ENCODE peak calls at places on chromosomes 4 and X, in six cellular contexts. C is fibroblast of lung, T is stomach, M is upper lobe of left lung, E is AG09309, G is WTC11. Y is an unnamed sample.
A peak's percentile ranks its signal among the peaks of the same experiment; 100 is the strongest.

GRCh38 chr4:39613093-39613656 is 25.5 kb downstream of the SMIM14 start:
- DNase-seq in G (no peak), C (peak; percentile 59), E (no peak), T (no peak), M (no peak), Y (no peak)

GRCh38 chrX:106951230-106951629 is 31.0 kb downstream of the CLDN2 start:
- DNase-seq in G (no peak), M (no peak), T (no peak), C (no peak), E (no peak), Y (no peak)

GRCh38 chr4:175947117-175947722 is 118.4 kb upstream of the WDR17 start:
- DNase-seq in E (peak; percentile 2), M (no peak), C (peak; percentile 17), G (no peak), T (no peak), Y (peak; percentile 1)

GRCh38 chrX:103918050-103918449 is 44.4 kb upstream of the TMSB15B start:
- DNase-seq in E (no peak), M (peak; percentile 40), G (peak; percentile 70), T (peak; percentile 45), C (peak; percentile 68), Y (no peak)

GRCh38 chr4:7915875-7916242 is 23.8 kb downstream of the AFAP1 start:
- DNase-seq in C (no peak), M (no peak), E (no peak), T (no peak), G (no peak), Y (no peak)

GRCh38 chrX:462853-463252 is 76.1 kb upstream of the PPP2R3B start:
- DNase-seq in C (no peak), G (no peak), E (no peak), M (no peak), T (no peak), Y (no peak)

GRCh38 chrX:70826715-70827114 is 81.8 kb downstream of the TEX11 start:
- DNase-seq in M (no peak), C (no peak), E (no peak), T (no peak), G (no peak), Y (no peak)

GRCh38 chr4:5866841-5867782 is 25.8 kb downstream of the CRMP1 start:
- DNase-seq in C (no peak), E (no peak), T (no peak), M (no peak), G (no peak), Y (no peak)

GRCh38 chrX:56766554-56767412 is 37.7 kb downstream of the NBDY start:
- DNase-seq in G (no peak), C (peak; percentile 62), M (peak; percentile 20), E (no peak), T (peak; percentile 23), Y (no peak)

GRCh38 chrX:129983575-129984131 is 1.2 kb downstream of the BCORL1 start:
- DNase-seq in G (peak; percentile 34), E (no peak), M (peak; percentile 21), C (no peak), T (no peak), Y (no peak)

GRCh38 chr4:41410049-41410448 is 127.9 kb upstream of the LIMCH1 start:
- DNase-seq in C (peak; percentile 12), G (no peak), E (no peak), T (no peak), M (no peak), Y (no peak)

GRCh38 chrX:130197464-130197863 is 25.7 kb downstream of the RAB33A start:
- DNase-seq in T (no peak), G (no peak), M (no peak), E (no peak), C (no peak), Y (no peak)

GRCh38 chr4:113383111-113383785 is 333.8 kb downstream of the ANK2 start:
- DNase-seq in C (peak; percentile 83), G (no peak), T (no peak), E (peak; percentile 54), M (no peak), Y (no peak)

GRCh38 chrX:17860811-17861495 is at the start of gene RAI2:
- DNase-seq in E (no peak), T (peak; percentile 59), C (no peak), M (peak; percentile 31), G (peak; percentile 44), Y (no peak)

GRCh38 chr4:7074423-7074822 is 6.6 kb upstream of the GRPEL1 start:
- DNase-seq in T (no peak), E (no peak), G (no peak), C (peak; percentile 19), M (no peak), Y (no peak)

GRCh38 chr4:148881860-148882643 is 439.8 kb upstream of the NR3C2 start:
- DNase-seq in M (no peak), C (no peak), E (no peak), T (no peak), G (peak; percentile 41), Y (no peak)

GRCh38 chr4:77586953-77587383 is 18.7 kb upstream of the CXCL13 start:
- DNase-seq in C (peak; percentile 30), T (no peak), M (no peak), E (no peak), G (no peak), Y (no peak)

GRCh38 chr4:121784975-121785374 is 16.1 kb upstream of the EXOSC9 start:
- DNase-seq in M (no peak), C (peak; percentile 98), E (peak; percentile 92), T (no peak), G (no peak), Y (peak; percentile 98)

GRCh38 chr4:26905172-26905571 is 44.5 kb downstream of the STIM2 start:
- DNase-seq in E (no peak), T (no peak), C (peak; percentile 25), M (no peak), G (no peak), Y (no peak)

GRCh38 chrX:153366878-153367538 is 33.1 kb downstream of the ZNF275 start:
- DNase-seq in T (no peak), C (no peak), M (no peak), G (no peak), E (no peak), Y (no peak)

DNA sequence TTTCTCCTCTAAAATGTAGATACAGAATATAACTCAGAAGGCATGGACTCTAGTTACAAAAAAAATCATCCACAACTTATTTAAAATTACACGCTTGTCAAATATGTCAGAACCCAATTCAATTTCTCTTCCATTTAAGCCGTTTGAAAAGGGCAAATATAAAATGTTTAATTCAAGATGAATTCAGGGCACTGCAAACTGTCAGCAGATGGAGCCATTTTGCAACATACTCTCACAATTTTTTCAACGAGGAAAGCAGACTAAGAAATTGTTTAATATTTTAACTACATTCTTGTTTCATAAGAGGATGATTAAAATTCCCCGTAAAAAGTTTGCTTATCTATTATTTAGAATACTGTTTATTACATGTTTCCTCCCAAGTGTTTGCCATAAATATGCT is 321.3 kb upstream of the CPXCR1 start:
- DNase-seq in M (no peak), G (no peak), C (no peak), T (no peak), E (no peak), Y (no peak)
- TF ChIP-seq CTCF in M (no peak), G (no peak), C (no peak), T (peak; percentile 32), E (no peak), Y (no peak)

GRCh38 chr4:13547563-13548041 is 3.3 kb upstream of the NKX3-2 start:
- DNase-seq in E (no peak), G (peak; percentile 52), M (no peak), C (no peak), T (no peak), Y (no peak)

GRCh38 chr4:13546374-13546854 is 2.1 kb upstream of the NKX3-2 start:
- DNase-seq in C (no peak), E (no peak), M (no peak), T (no peak), G (no peak), Y (no peak)

GRCh38 chr4:13545394-13545808 is 1.1 kb upstream of the NKX3-2 start:
- DNase-seq in T (no peak), M (no peak), E (no peak), C (no peak), G (no peak), Y (no peak)

GRCh38 chr4:13548059-13548983 is 4.0 kb upstream of the NKX3-2 start:
- DNase-seq in G (no peak), E (no peak), C (no peak), T (no peak), M (no peak), Y (no peak)

DNA sequence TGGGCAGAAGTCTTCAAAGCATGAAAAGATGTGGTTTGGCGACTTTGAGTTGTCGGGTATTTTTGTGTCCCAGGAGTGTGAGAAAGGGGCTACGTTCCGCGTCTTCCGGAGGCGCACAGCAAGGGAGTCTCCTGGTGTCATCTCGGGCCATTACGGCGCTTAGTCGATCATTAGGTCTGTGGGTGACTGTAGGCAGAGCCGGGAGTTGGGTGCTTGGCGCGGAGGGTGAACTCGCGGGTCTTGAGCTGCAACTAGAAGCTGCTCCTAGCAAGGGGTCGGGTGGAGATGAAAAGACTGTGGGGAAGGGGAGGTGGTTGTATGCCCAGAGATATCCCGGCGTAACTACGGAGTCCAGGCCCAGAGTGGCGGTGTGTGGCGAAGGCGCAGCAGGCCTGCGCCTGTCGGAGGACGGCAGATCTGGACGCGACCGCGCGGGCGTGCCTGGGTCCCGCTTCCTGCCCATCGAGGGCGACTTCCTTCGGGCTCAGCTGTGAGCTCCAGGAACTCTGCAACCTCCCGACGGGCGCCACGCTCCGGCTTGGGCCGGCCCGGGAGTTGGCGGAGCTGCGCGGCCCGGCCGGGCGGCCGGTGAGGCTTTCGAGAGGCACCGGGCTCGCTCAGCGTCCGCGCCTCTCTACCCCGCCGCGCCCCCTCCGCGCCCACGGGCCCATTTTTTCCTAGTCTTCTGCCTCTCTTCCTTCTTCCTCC is 2.7 kb upstream of the NKX3-2 start:
- DNase-seq in E (no peak), T (no peak), G (peak; percentile 70), M (no peak), C (no peak), Y (no peak)
- TF ChIP-seq CTCF in E (no peak), T (no peak), G (no peak), M (no peak), C (no peak), Y (no peak)

GRCh38 chrX:80285131-80285773 is 135.0 kb upstream of the TENT5D start:
- DNase-seq in M (no peak), E (peak; percentile 1), C (no peak), T (no peak), G (peak; percentile 39), Y (no peak)
- TF ChIP-seq CTCF in M (no peak), E (peak; percentile 48), C (peak; percentile 7), T (peak; percentile 23), G (no peak), Y (no peak)

DNA sequence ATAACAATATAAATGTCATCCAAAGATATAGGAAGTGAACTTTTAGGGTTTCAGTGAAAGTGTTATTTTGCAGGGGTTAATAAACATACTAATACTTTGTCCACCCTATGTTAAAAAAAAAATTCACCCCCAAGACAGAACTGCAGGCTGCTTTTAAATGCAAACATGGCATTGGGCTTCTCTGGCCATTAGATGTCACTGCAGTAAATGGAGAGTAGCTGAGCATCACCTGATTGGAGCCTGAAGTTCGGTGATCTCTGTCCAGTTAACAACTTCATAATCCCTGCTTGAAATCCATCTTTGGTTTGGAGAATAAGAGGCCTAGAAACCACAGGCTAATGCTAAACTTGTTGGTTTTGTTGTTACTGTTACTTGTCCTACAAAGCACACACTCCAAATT is 18.7 kb downstream of the SLC25A43 start:
- DNase-seq in M (no peak), T (no peak), G (no peak), C (no peak), E (no peak), Y (no peak)
- TF ChIP-seq CTCF in M (no peak), T (no peak), G (no peak), C (no peak), E (peak; percentile 15), Y (no peak)

GRCh38 chr4:185608223-185608622 is 72.9 kb upstream of the PDLIM3 start:
- DNase-seq in T (no peak), G (no peak), C (no peak), E (no peak), M (no peak), Y (no peak)
- TF ChIP-seq CTCF in T (no peak), G (no peak), C (no peak), E (no peak), M (no peak), Y (no peak)

GRCh38 chr4:107519057-107519456 is 201.0 kb downstream of the PAPSS1 start:
- DNase-seq in M (no peak), E (no peak), G (peak; percentile 29), T (peak; percentile 33), C (peak; percentile 24), Y (no peak)
- TF ChIP-seq CTCF in M (no peak), E (peak; percentile 39), G (no peak), T (peak; percentile 36), C (peak; percentile 48), Y (peak; percentile 49)